ENCODE peak calls at places on chromosome 14, in four cellular contexts. A, R, B and U are unnamed samples.

GRCh38 chr14:72782817-72783216 is 111.1 kb downstream of the DPF3 start:
- DNase-seq in A (no peak), R (no peak), B (no peak), U (no peak)

GRCh38 chr14:30874999-30875787 is 834 bp downstream of the COCH start:
- DNase-seq in A (no peak), R (peak), B (no peak), U (no peak)

GRCh38 chr14:46672128-46672527 is 20.5 kb upstream of the RPL10L start:
- DNase-seq in A (no peak), R (no peak), B (no peak), U (no peak)

GRCh38 chr14:53126705-53127104 is 26.4 kb downstream of the DDHD1 start:
- DNase-seq in A (no peak), R (no peak), B (no peak), U (no peak)

GRCh38 chr14:91968280-91968679 is 20.8 kb upstream of the FBLN5 start:
- DNase-seq in A (no peak), R (no peak), B (no peak), U (no peak)

GRCh38 chr14:105491366-105492006 is 440 bp downstream of the TEDC1 start:
- DNase-seq in A (peak), R (peak), B (peak), U (peak)

GRCh38 chr14:24535737-24536136 is 27.7 kb upstream of the CMA1 start:
- DNase-seq in A (no peak), R (no peak), B (no peak), U (no peak)

GRCh38 chr14:97065305-97066067 is 268.3 kb downstream of the VRK1 start:
- DNase-seq in A (no peak), R (no peak), B (no peak), U (no peak)

GRCh38 chr14:95313707-95314106 is 6.0 kb downstream of the CLMN start:
- DNase-seq in A (no peak), R (no peak), B (peak), U (no peak)

GRCh38 chr14:61564623-61565091 is 130.7 kb upstream of the HIF1A start:
- DNase-seq in A (no peak), R (peak), B (peak), U (no peak)

GRCh38 chr14:78240567-78240966 is 70.4 kb downstream of the NRXN3 start:
- DNase-seq in A (no peak), R (no peak), B (no peak), U (no peak)

GRCh38 chr14:42884100-42884499 is 1277.4 kb downstream of the LRFN5 start:
- DNase-seq in A (no peak), R (no peak), B (no peak), U (no peak)

GRCh38 chr14:96564389-96564788 is 62.2 kb downstream of the PAPOLA start:
- DNase-seq in A (no peak), R (no peak), B (no peak), U (no peak)

GRCh38 chr14:20624495-20625070 is 16.9 kb downstream of the OR6S1 start:
- DNase-seq in A (no peak), R (peak), B (no peak), U (no peak)

GRCh38 chr14:55749201-55749812 is 169.3 kb downstream of the KTN1 start:
- DNase-seq in A (no peak), R (no peak), B (no peak), U (no peak)

GRCh38 chr14:99737451-99737951 is 53.4 kb downstream of the CYP46A1 start:
- DNase-seq in A (no peak), R (no peak), B (no peak), U (peak)

GRCh38 chr14:97458302-97459137 is 661.3 kb downstream of the VRK1 start:
- DNase-seq in A (no peak), R (no peak), B (no peak), U (peak)

GRCh38 chr14:76350671-76351070 is 25.3 kb upstream of the ESRRB start:
- DNase-seq in A (no peak), R (no peak), B (no peak), U (no peak)

GRCh38 chr14:76352639-76353281 is 23.2 kb upstream of the ESRRB start:
- DNase-seq in A (peak), R (peak), B (peak), U (peak)

GRCh38 chr14:76354310-76354709 is 21.6 kb upstream of the ESRRB start:
- DNase-seq in A (no peak), R (no peak), B (no peak), U (no peak)

GRCh38 chr14:76351941-76352340 is 24.0 kb upstream of the ESRRB start:
- DNase-seq in A (no peak), R (no peak), B (no peak), U (no peak)

DNA sequence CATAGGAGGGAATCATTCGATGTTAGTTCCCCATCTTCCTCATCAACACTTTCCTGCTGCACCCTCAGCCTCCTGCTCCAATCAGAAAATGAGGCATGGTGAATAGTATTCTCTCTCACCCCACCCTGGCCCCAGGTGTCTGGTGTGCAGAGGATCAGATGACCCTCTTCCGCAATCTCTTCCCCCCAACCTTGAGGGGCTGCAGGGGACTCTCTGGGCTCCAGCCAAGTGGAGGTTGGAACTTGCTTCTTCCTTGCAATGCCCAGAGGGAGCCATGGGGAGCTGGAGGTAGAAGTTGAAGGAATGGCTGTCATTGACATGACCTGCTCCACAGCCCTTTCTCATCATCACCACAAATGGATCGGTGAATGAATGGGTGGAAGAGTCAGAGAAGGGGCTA is 20.2 kb upstream of the ESRRB start:
- DNase-seq in A (no peak), R (no peak), B (no peak), U (no peak)
- TF ChIP-seq MAX in A (no peak), R (no peak), B (no peak), U (no peak)

GRCh38 chr14:102221026-102221425 is 81.3 kb downstream of the WDR20 start:
- DNase-seq in A (no peak), R (no peak), B (no peak), U (no peak)
- TF ChIP-seq NFIC in A (no peak), R (no peak), B (no peak), U (no peak)

GRCh38 chr14:66234411-66234810 is 251.8 kb upstream of the CCDC196 start:
- DNase-seq in A (no peak), R (no peak), B (no peak), U (peak)

GRCh38 chr14:66237701-66238100 is 248.5 kb upstream of the CCDC196 start:
- DNase-seq in A (no peak), R (no peak), B (no peak), U (no peak)

GRCh38 chr14:66228267-66228970 is 257.8 kb upstream of the CCDC196 start:
- DNase-seq in A (no peak), R (no peak), B (no peak), U (no peak)

GRCh38 chr14:66233571-66233970 is 252.6 kb upstream of the CCDC196 start:
- DNase-seq in A (no peak), R (no peak), B (no peak), U (peak)

GRCh38 chr14:66231823-66232222 is 254.3 kb upstream of the CCDC196 start:
- DNase-seq in A (no peak), R (no peak), B (no peak), U (peak)
- TF ChIP-seq YY1 in A (no peak), R (no peak), B (no peak), U (no peak)

DNA sequence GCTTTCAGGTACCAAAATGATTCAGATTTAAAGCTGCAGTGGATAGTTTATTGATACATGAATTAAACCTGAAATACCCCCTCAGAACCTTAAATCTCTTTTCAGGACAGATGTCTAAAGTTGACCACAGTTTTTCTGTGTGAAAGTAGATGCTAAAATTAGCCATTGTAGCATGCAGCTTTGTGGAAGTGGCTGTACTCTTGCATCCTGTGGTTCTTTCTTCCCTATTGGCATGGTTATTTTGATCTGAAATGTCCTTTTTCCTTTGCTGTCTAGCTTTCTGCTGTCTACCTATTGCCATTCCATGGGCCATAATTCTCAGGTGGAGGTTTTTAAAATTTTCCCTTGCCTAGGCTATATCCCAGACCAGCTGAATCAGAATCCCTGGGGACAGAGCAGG is 455.6 kb downstream of the ZFP36L1 start:
- DNase-seq in A (no peak), R (no peak), B (no peak), U (no peak)
- TF ChIP-seq MAX in A (no peak), R (no peak), B (no peak), U (no peak)

DNA sequence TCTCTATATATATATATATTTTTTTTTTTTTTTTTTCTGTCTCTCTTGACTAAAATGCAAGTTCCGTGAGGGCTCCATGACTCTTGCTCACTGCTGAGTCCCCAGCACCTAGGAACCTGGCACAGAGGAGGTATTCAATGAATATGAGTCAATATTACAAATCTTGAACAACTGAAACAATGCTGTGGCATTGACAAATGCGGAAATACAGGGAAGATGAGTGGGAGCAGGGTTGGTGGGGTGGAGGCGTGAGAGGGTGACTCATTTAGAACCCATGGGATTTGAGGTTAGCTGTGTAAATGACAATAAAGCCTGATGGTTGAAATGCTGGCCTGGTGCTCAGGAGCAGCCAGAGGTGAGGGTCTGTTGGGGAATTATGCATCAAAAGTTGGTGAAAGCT is 121.7 kb upstream of the FUT8 start:
- DNase-seq in A (no peak), R (no peak), B (peak), U (no peak)
- TF ChIP-seq NFIC in A (peak), R (no peak), B (no peak), U (no peak)

DNA sequence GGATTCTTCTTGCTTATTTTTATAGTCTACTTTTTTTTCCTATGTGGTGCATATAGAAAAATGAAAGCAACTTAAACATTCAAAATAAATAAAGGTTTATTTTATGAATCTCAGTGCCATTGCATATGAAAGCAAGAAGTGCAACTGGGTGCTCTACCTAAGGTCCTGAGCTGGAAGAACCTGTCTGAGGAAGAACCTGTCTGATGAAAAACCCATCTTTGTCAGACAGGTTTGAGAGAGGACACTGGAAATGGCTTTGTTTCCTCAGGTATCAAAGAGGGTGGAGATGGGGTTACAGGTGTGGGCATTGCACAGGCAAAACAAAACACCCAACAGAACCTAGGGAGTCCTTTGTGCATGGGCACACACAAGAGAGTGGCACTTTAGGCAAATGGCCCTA is 27.5 kb upstream of the SRSF5 start:
- DNase-seq in A (no peak), R (no peak), B (no peak), U (no peak)
- TF ChIP-seq YY1 in A (no peak), R (no peak), B (no peak), U (no peak)

DNA sequence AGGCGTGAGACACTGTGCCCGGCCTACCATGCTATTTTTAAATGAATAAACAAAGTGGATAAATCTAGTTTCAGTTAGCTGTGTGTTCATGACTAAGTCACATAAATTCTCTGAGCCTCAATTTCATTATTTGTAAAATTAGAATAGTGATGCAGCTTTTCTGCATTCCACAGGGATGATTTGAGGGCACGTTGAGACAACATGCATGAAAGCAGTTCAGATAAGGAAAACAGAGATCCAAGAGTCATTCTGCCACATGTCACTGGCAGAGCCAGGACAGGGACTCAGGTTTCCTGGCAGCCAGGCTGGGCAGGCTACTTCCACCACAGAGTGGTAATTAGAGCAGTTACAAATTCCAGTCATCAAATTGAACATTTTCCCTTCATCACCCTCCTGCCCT is 2.9 kb upstream of the PPP4R4 start:
- DNase-seq in A (no peak), R (no peak), B (no peak), U (peak)
- TF ChIP-seq MAX in A (no peak), R (no peak), B (no peak), U (no peak)

GRCh38 chr14:32090686-32091085 is 13.6 kb downstream of the ARHGAP5 start:
- DNase-seq in A (no peak), R (no peak), B (no peak), U (no peak)
- TF ChIP-seq NFIC in A (no peak), R (no peak), B (no peak), U (no peak)